ENCODE peak calls at places on chromosomes 11 and 22, in six cellular contexts. One of them, this sample, is unnamed.

GRCh38 chr11:34749666-34750659 is 129.1 kb downstream of the EHF start:
- DNase-seq in IMR-90: peak
- DNase-seq in neuronal stem cell: no peak
- DNase-seq in mesenchymal stem cell: peak
- DNase-seq in trophoblast cell: no peak
- DNase-seq in H1: no peak
- DNase-seq in this sample: no peak

GRCh38 chr11:48014917-48015316 is 34.6 kb downstream of the PTPRJ start:
- DNase-seq in IMR-90: no peak
- DNase-seq in neuronal stem cell: no peak
- DNase-seq in mesenchymal stem cell: no peak
- DNase-seq in trophoblast cell: no peak
- DNase-seq in H1: no peak
- DNase-seq in this sample: no peak

GRCh38 chr11:14625804-14626203 is 17.8 kb upstream of the PDE3B start:
- DNase-seq in IMR-90: no peak
- DNase-seq in neuronal stem cell: no peak
- DNase-seq in mesenchymal stem cell: no peak
- DNase-seq in trophoblast cell: no peak
- DNase-seq in H1: no peak
- DNase-seq in this sample: no peak

GRCh38 chr11:104668797-104669463 is 229.3 kb downstream of the CASP12 start:
- DNase-seq in IMR-90: peak
- DNase-seq in neuronal stem cell: no peak
- DNase-seq in mesenchymal stem cell: peak
- DNase-seq in trophoblast cell: peak
- DNase-seq in H1: no peak
- DNase-seq in this sample: peak

GRCh38 chr11:2290351-2290841 is 11.3 kb downstream of the C11orf21 start:
- DNase-seq in IMR-90: no peak
- DNase-seq in neuronal stem cell: no peak
- DNase-seq in mesenchymal stem cell: no peak
- DNase-seq in trophoblast cell: peak
- DNase-seq in H1: no peak
- DNase-seq in this sample: no peak

GRCh38 chr11:120212926-120213325 is 2.1 kb downstream of the OAF start:
- DNase-seq in IMR-90: no peak
- DNase-seq in neuronal stem cell: no peak
- DNase-seq in mesenchymal stem cell: peak
- DNase-seq in trophoblast cell: no peak
- DNase-seq in H1: no peak
- DNase-seq in this sample: no peak

GRCh38 chr11:26072612-26073011 is 259.3 kb upstream of the ANO3 start:
- DNase-seq in IMR-90: no peak
- DNase-seq in neuronal stem cell: no peak
- DNase-seq in mesenchymal stem cell: no peak
- DNase-seq in trophoblast cell: no peak
- DNase-seq in H1: no peak
- DNase-seq in this sample: no peak

GRCh38 chr22:41812805-41813545 is 12.5 kb downstream of the CCDC134 start:
- DNase-seq in IMR-90: no peak
- DNase-seq in neuronal stem cell: no peak
- DNase-seq in mesenchymal stem cell: no peak
- DNase-seq in trophoblast cell: no peak
- DNase-seq in H1: no peak
- DNase-seq in this sample: no peak

GRCh38 chr11:105137286-105137685 is 2.3 kb downstream of the CARD18 start:
- DNase-seq in IMR-90: peak
- DNase-seq in neuronal stem cell: no peak
- DNase-seq in mesenchymal stem cell: no peak
- DNase-seq in trophoblast cell: peak
- DNase-seq in H1: no peak
- DNase-seq in this sample: no peak

GRCh38 chr22:23621082-23621780 is 10.9 kb downstream of the DRICH1 start:
- DNase-seq in IMR-90: no peak
- DNase-seq in neuronal stem cell: no peak
- DNase-seq in mesenchymal stem cell: no peak
- DNase-seq in trophoblast cell: no peak
- DNase-seq in H1: no peak
- DNase-seq in this sample: no peak

GRCh38 chr11:9716275-9717039 is 52.6 kb downstream of the SWAP70 start:
- DNase-seq in IMR-90: peak
- DNase-seq in neuronal stem cell: no peak
- DNase-seq in mesenchymal stem cell: peak
- DNase-seq in trophoblast cell: peak
- DNase-seq in H1: no peak
- DNase-seq in this sample: no peak

GRCh38 chr11:70522613-70523311 is 124.4 kb downstream of the CTTN start:
- DNase-seq in IMR-90: no peak
- DNase-seq in neuronal stem cell: peak
- DNase-seq in mesenchymal stem cell: no peak
- DNase-seq in trophoblast cell: peak
- DNase-seq in H1: no peak
- DNase-seq in this sample: no peak

DNA sequence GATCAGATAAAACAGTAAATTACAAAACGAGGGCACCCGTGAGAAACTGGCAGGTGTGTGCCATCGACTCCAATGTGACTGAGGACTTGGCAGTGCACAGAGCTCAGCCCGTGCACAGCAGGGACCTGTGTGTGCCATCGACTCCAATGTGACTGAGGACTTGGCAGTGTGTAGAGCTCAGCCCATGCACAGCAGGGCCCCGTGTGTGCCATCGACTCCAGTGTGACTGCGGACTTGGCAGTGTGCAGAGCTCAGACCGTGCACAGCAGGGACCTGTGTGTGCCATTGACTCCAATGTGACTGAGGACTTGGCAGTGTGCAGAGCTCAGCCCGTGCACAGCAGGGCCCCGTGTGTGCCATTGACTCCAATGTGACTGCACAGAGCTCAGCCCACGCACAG is 347.3 kb upstream of the B3GAT1 start:
- DNase-seq in IMR-90: no peak
- DNase-seq in neuronal stem cell: no peak
- DNase-seq in mesenchymal stem cell: no peak
- DNase-seq in trophoblast cell: no peak
- DNase-seq in H1: no peak
- DNase-seq in this sample: no peak
- H3K4ac ChIP-seq in IMR-90: no peak
- H3K4ac ChIP-seq in neuronal stem cell: no peak
- H3K4ac ChIP-seq in mesenchymal stem cell: no peak
- H3K4ac ChIP-seq in trophoblast cell: no peak
- H3K4ac ChIP-seq in H1: no peak
- H3K4ac ChIP-seq in this sample: no peak

DNA sequence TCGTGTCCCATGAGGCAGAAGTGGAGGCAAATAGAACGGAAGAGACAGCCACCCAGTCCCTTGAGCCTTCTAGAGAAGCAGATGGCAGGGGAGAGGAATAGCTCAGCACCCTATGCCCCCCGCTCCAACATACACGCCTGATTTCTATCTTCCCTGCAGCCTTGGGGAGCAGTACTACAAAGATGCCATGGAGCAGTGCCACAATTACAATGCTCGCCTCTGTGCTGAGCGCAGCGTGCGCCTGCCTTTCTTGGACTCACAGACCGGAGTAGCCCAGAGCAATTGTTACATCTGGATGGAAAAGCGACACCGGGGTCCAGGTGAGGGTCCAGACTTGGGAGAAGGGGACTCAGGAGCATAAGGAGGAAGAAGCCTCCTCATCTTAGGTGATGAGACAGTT is 6.6 kb downstream of the DPF2 start:
- DNase-seq in IMR-90: no peak
- DNase-seq in neuronal stem cell: no peak
- DNase-seq in mesenchymal stem cell: no peak
- DNase-seq in trophoblast cell: no peak
- DNase-seq in H1: no peak
- DNase-seq in this sample: no peak
- H3K4me3 ChIP-seq in IMR-90: no peak
- H3K4me3 ChIP-seq in neuronal stem cell: no peak
- H3K4me3 ChIP-seq in mesenchymal stem cell: no peak
- H3K4me3 ChIP-seq in trophoblast cell: no peak
- H3K4me3 ChIP-seq in H1: no peak
- H3K4me3 ChIP-seq in this sample: no peak

DNA sequence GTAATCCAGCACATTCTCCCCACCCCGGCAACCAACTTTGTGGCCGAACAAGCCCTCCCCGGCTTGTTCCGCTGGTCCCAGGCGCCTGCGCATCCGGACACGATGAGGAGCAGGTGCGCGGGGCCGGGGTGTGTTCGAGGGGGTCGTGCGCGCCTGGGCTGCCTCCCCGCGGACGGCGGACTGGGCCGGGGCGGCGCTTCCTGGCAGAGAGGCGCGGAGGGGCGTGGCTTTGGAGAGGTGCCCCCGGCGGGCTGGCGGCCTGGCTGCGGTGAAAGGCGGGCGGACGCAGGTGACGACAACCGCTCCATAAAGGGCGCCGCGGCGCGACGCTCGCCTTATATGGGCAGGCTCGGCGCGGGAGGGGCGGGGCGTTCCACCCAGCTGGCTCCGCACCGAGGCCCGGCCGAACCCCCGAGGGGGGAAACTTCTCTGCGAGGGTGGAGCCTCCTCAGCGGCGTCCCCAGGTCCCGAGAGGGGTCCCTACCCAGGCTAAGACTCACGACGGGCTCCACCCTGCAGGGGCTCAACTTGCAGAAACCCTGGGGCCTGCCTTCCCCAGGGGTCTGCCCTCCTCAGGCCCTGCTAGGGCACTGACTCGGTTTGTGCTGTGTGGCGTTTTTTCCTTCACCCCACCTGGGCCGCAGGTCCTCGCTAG is 26.4 kb downstream of the TXN2 start:
- DNase-seq in IMR-90: peak
- DNase-seq in neuronal stem cell: peak
- DNase-seq in mesenchymal stem cell: peak
- DNase-seq in trophoblast cell: peak
- DNase-seq in H1: peak
- DNase-seq in this sample: peak
- H3K4ac ChIP-seq in IMR-90: peak
- H3K4ac ChIP-seq in neuronal stem cell: no peak
- H3K4ac ChIP-seq in mesenchymal stem cell: peak
- H3K4ac ChIP-seq in trophoblast cell: peak
- H3K4ac ChIP-seq in H1: no peak
- H3K4ac ChIP-seq in this sample: peak

DNA sequence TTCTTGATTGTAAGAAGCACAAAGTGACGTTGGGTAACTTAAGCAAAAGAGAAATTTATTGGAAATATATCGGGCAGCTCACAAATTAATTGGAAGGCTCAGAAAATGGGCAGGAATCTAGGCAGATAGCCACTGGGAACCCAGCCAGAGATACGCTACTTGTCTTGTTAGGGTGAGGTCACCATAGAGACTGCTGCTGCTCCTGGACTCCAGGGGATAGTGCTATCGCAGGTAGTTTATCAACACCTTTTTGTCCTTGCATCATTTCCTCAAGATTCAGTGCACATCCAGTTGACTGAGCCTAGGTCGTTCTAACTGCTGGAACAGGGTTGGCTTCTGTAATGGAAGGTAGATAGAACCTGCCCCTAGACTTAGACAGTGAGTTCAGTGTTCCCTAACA is 19.6 kb downstream of the AMOTL1 start:
- DNase-seq in IMR-90: no peak
- DNase-seq in neuronal stem cell: no peak
- DNase-seq in mesenchymal stem cell: no peak
- DNase-seq in trophoblast cell: no peak
- DNase-seq in H1: no peak
- DNase-seq in this sample: peak
- H3K4me3 ChIP-seq in IMR-90: no peak
- H3K4me3 ChIP-seq in neuronal stem cell: no peak
- H3K4me3 ChIP-seq in mesenchymal stem cell: no peak
- H3K4me3 ChIP-seq in trophoblast cell: no peak
- H3K4me3 ChIP-seq in H1: no peak
- H3K4me3 ChIP-seq in this sample: no peak

This sample was measured in mesendoderm.